ENCODE peak calls at places on chromosomes 11 and 22, in seven cellular contexts. O, W, Q, H, R, A and G are unnamed samples.

GRCh38 chr11:132715041-132715440 is 817.3 kb downstream of the OPCML start:
- DNase-seq in R (no peak), O (no peak), H (no peak), W (peak; percentile 63), A (no peak), Q (peak; percentile 8), G (no peak)

GRCh38 chr11:111512296-111513239 is at the start of gene BTG4:
- DNase-seq in W (no peak), A (peak; percentile 26), O (no peak), R (peak; percentile 51), Q (no peak), H (no peak), G (peak; percentile 43)

GRCh38 chr22:19710769-19711106 is 3.6 kb upstream of the SEPTIN5 start:
- DNase-seq in Q (no peak), R (no peak), H (no peak), W (no peak), O (no peak), A (no peak), G (no peak)

GRCh38 chr11:76186776-76187279 is 19.5 kb downstream of the WNT11 start:
- DNase-seq in O (no peak), A (no peak), R (no peak), H (no peak), W (no peak), Q (no peak), G (no peak)

GRCh38 chr22:41656515-41656914 is 32.2 kb downstream of the SNU13 start:
- DNase-seq in O (no peak), Q (peak; percentile 12), A (no peak), H (no peak), R (no peak), W (no peak), G (no peak)

GRCh38 chr11:115581871-115582639 is 77.8 kb upstream of the CADM1 start:
- DNase-seq in H (peak; percentile 6), Q (no peak), R (no peak), W (no peak), O (no peak), A (no peak), G (no peak)

GRCh38 chr11:126647735-126648134 is 292.2 kb downstream of the ST3GAL4 start:
- DNase-seq in O (no peak), R (no peak), A (no peak), Q (peak; percentile 55), W (peak; percentile 85), H (peak; percentile 88), G (no peak)

GRCh38 chr22:44261861-44262595 is 50.7 kb downstream of the SHISAL1 start:
- DNase-seq in O (peak; percentile 10), H (no peak), W (no peak), Q (no peak), R (no peak), A (no peak), G (no peak)

GRCh38 chr11:31645747-31646146 is 136.2 kb downstream of the ELP4 start:
- DNase-seq in A (no peak), H (peak; percentile 89), O (no peak), Q (peak; percentile 85), R (no peak), W (peak; percentile 73), G (no peak)

GRCh38 chr11:97683733-97684132 is 1293.9 kb downstream of the JRKL start:
- DNase-seq in H (no peak), Q (peak; percentile 27), O (no peak), A (no peak), W (no peak), R (no peak), G (no peak)

GRCh38 chr11:66683877-66684276 is 6.2 kb upstream of the RBM4B start:
- DNase-seq in W (no peak), A (no peak), R (no peak), Q (no peak), O (no peak), H (no peak), G (no peak)

GRCh38 chr11:17531818-17532131 is 12.4 kb downstream of the USH1C start:
- DNase-seq in Q (peak; percentile 51), A (no peak), O (no peak), R (no peak), W (peak; percentile 78), H (no peak), G (no peak)

GRCh38 chr22:31099386-31099785 is 8.0 kb downstream of the SELENOM start:
- DNase-seq in Q (peak; percentile 28), W (peak; percentile 47), A (no peak), R (no peak), O (no peak), H (no peak), G (no peak)

GRCh38 chr11:7485136-7485853 is at the start of gene OLFML1:
- DNase-seq in W (no peak), A (no peak), H (no peak), Q (peak; percentile 7), R (no peak), O (peak; percentile 39), G (no peak)

GRCh38 chr22:21695432-21696085 is 29.7 kb downstream of the PPIL2 start:
- DNase-seq in O (no peak), A (no peak), W (no peak), R (no peak), H (no peak), Q (no peak), G (no peak)

GRCh38 chr11:71286701-71287643 is 34.6 kb upstream of the SHANK2 start:
- DNase-seq in O (no peak), H (peak; percentile 97), R (no peak), Q (peak; percentile 61), W (peak; percentile 97), A (no peak), G (no peak)

GRCh38 chr11:68843703-68844312 is 2.1 kb upstream of the CPT1A start:
- DNase-seq in H (peak; percentile 33), R (peak; percentile 91), A (no peak), O (peak; percentile 62), Q (no peak), W (no peak), G (peak; percentile 87)

GRCh38 chr11:27347949-27348879 is 14.8 kb downstream of the CCDC34 start:
- DNase-seq in Q (no peak), R (no peak), H (no peak), O (no peak), A (no peak), W (no peak), G (no peak)

GRCh38 chr11:65766535-65766934 is 14.2 kb downstream of the AP5B1 start:
- DNase-seq in H (peak; percentile 47), A (no peak), W (peak; percentile 2), Q (peak; percentile 47), R (no peak), O (no peak), G (no peak)

GRCh38 chr11:45704133-45704532 is 38.7 kb upstream of the CHST1 start:
- DNase-seq in O (no peak), H (no peak), W (no peak), R (no peak), A (no peak), Q (no peak), G (no peak)

GRCh38 chr11:131628739-131629138 is 258.3 kb downstream of the NTM start:
- DNase-seq in H (no peak), A (no peak), R (no peak), O (no peak), Q (no peak), W (no peak), G (no peak)

GRCh38 chr22:20248461-20248959 is 19.6 kb downstream of the RTN4R start:
- DNase-seq in O (no peak), H (no peak), R (no peak), A (no peak), Q (no peak), W (no peak), G (no peak)

GRCh38 chr22:45344339-45344738 is 34.6 kb downstream of the FAM118A start:
- DNase-seq in Q (peak; percentile 71), R (no peak), H (peak; percentile 10), O (no peak), A (no peak), W (no peak), G (no peak)
- TF ChIP-seq CTCF in Q (peak; percentile 57), R (no peak), H (peak; percentile 24), O (no peak), A (peak; percentile 16), W (no peak), G (no peak)

GRCh38 chr11:11672764-11673163 is 51.0 kb upstream of the GALNT18 start:
- DNase-seq in W (no peak), R (no peak), Q (no peak), H (no peak), A (no peak), O (no peak), G (no peak)
- TF ChIP-seq CTCF in W (no peak), R (no peak), Q (no peak), H (no peak), A (no peak), O (no peak), G (no peak)

GRCh38 chr11:46901156-46901555 is 17.2 kb downstream of the LRP4 start:
- DNase-seq in O (no peak), R (no peak), A (no peak), Q (no peak), H (no peak), W (no peak), G (no peak)
- TF ChIP-seq CTCF in O (no peak), R (no peak), A (no peak), Q (no peak), H (no peak), W (no peak), G (no peak)

GRCh38 chr11:104333977-104334376 is 170.0 kb upstream of the PDGFD start:
- DNase-seq in O (no peak), W (no peak), A (no peak), R (no peak), Q (no peak), H (no peak), G (no peak)
- TF ChIP-seq CTCF in O (no peak), W (peak; percentile 66), A (peak; percentile 48), R (peak; percentile 26), Q (peak; percentile 35), H (peak; percentile 23), G (no peak)

GRCh38 chr11:60631939-60632338 is 67.5 kb upstream of the MS4A8 start:
- DNase-seq in W (no peak), O (no peak), A (no peak), Q (no peak), R (no peak), H (no peak), G (no peak)

GRCh38 chr11:60633645-60634044 is 65.8 kb upstream of the MS4A8 start:
- DNase-seq in A (no peak), Q (no peak), O (no peak), W (no peak), H (no peak), R (peak; percentile 45), G (peak; percentile 32)

GRCh38 chr11:60629399-60629798 is 70.0 kb upstream of the MS4A8 start:
- DNase-seq in H (no peak), A (no peak), R (no peak), Q (no peak), W (no peak), O (no peak), G (no peak)

DNA sequence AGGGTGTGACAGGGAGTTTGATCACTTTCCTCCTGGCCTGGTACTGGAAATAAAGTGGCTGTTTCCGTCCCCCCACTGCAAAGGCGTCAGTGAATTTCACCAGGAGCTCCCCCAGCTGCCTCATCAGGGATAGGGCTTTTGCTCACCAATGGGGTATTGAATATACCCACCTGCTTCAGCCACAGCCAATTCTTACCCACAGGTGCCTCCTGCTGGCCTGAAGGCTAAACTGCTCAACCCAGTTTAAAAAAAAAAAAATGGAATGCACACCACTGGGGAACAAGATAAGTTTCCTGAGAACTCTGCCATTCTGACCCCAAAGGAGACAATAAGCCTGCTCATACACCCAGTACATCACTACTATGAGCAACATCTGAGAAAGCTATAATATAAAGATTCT is 65.3 kb upstream of the MS4A8 start:
- DNase-seq in Q (peak; percentile 1), A (no peak), R (peak; percentile 47), H (no peak), O (no peak), W (no peak), G (peak; percentile 31)
- TF ChIP-seq CTCF in Q (peak; percentile 34), A (peak; percentile 49), R (peak; percentile 46), H (peak; percentile 4), O (no peak), W (peak; percentile 33), G (peak; percentile 31)